ENCODE peak calls at places on chromosome X, in ten cellular contexts. One of them, this sample, is unnamed.

GRCh38 chrX:15718283-15718970 is 19.6 kb upstream of the CA5B start:
- DNase-seq in cardiac fibroblast: no peak
- DNase-seq in H9: peak
- DNase-seq in glutamatergic neuron: no peak
- DNase-seq in choroid plexus epithelial cell: no peak
- DNase-seq in globus pallidus: no peak
- DNase-seq in stimulated activated CD4-positive, alpha-beta T cell treated with anti-CD3 and anti-CD28 coated beads, Interleukin-1b, Interleukin-23, amount 100 ng/mL, for 24 hours: no peak
- DNase-seq in NCI-H1436: no peak
- DNase-seq in stimulated activated CD8-positive, alpha-beta memory T cell treated with anti-CD3 and anti-CD28 coated beads, Interleukin-2, amount 100 ng/mL, for 48 hours: no peak
- DNase-seq in GM04504: no peak
- DNase-seq in this sample: no peak

GRCh38 chrX:112901821-112902732 is 61.4 kb upstream of the AMOT start:
- DNase-seq in glutamatergic neuron: no peak
- DNase-seq in globus pallidus: no peak
- DNase-seq in stimulated activated CD8-positive, alpha-beta memory T cell treated with anti-CD3 and anti-CD28 coated beads, Interleukin-2, amount 100 ng/mL, for 48 hours: no peak
- DNase-seq in H9: no peak
- DNase-seq in NCI-H1436: no peak
- DNase-seq in GM04504: no peak
- DNase-seq in stimulated activated CD4-positive, alpha-beta T cell treated with anti-CD3 and anti-CD28 coated beads, Interleukin-1b, Interleukin-23, amount 100 ng/mL, for 24 hours: no peak
- DNase-seq in choroid plexus epithelial cell: no peak
- DNase-seq in cardiac fibroblast: no peak
- DNase-seq in this sample: no peak

GRCh38 chrX:132426695-132427281 is 62.0 kb downstream of the MBNL3 start:
- DNase-seq in H9: no peak
- DNase-seq in stimulated activated CD8-positive, alpha-beta memory T cell treated with anti-CD3 and anti-CD28 coated beads, Interleukin-2, amount 100 ng/mL, for 48 hours: no peak
- DNase-seq in GM04504: no peak
- DNase-seq in choroid plexus epithelial cell: peak
- DNase-seq in stimulated activated CD4-positive, alpha-beta T cell treated with anti-CD3 and anti-CD28 coated beads, Interleukin-1b, Interleukin-23, amount 100 ng/mL, for 24 hours: no peak
- DNase-seq in NCI-H1436: no peak
- DNase-seq in cardiac fibroblast: peak
- DNase-seq in glutamatergic neuron: no peak
- DNase-seq in globus pallidus: no peak
- DNase-seq in this sample: no peak

GRCh38 chrX:10502961-10503360 is 117.4 kb downstream of the MID1 start:
- DNase-seq in GM04504: no peak
- DNase-seq in NCI-H1436: no peak
- DNase-seq in globus pallidus: no peak
- DNase-seq in H9: no peak
- DNase-seq in glutamatergic neuron: no peak
- DNase-seq in stimulated activated CD4-positive, alpha-beta T cell treated with anti-CD3 and anti-CD28 coated beads, Interleukin-1b, Interleukin-23, amount 100 ng/mL, for 24 hours: no peak
- DNase-seq in cardiac fibroblast: no peak
- DNase-seq in stimulated activated CD8-positive, alpha-beta memory T cell treated with anti-CD3 and anti-CD28 coated beads, Interleukin-2, amount 100 ng/mL, for 48 hours: no peak
- DNase-seq in choroid plexus epithelial cell: no peak
- DNase-seq in this sample: no peak

GRCh38 chrX:54248309-54248708 is 65.3 kb upstream of the FAM120C start:
- DNase-seq in glutamatergic neuron: no peak
- DNase-seq in choroid plexus epithelial cell: peak
- DNase-seq in globus pallidus: peak
- DNase-seq in stimulated activated CD8-positive, alpha-beta memory T cell treated with anti-CD3 and anti-CD28 coated beads, Interleukin-2, amount 100 ng/mL, for 48 hours: no peak
- DNase-seq in NCI-H1436: no peak
- DNase-seq in stimulated activated CD4-positive, alpha-beta T cell treated with anti-CD3 and anti-CD28 coated beads, Interleukin-1b, Interleukin-23, amount 100 ng/mL, for 24 hours: no peak
- DNase-seq in GM04504: no peak
- DNase-seq in cardiac fibroblast: peak
- DNase-seq in H9: no peak
- DNase-seq in this sample: no peak

GRCh38 chrX:17814557-17814956 is 46.5 kb downstream of the RAI2 start:
- DNase-seq in H9: no peak
- DNase-seq in stimulated activated CD8-positive, alpha-beta memory T cell treated with anti-CD3 and anti-CD28 coated beads, Interleukin-2, amount 100 ng/mL, for 48 hours: no peak
- DNase-seq in cardiac fibroblast: no peak
- DNase-seq in NCI-H1436: no peak
- DNase-seq in globus pallidus: no peak
- DNase-seq in GM04504: no peak
- DNase-seq in choroid plexus epithelial cell: peak
- DNase-seq in stimulated activated CD4-positive, alpha-beta T cell treated with anti-CD3 and anti-CD28 coated beads, Interleukin-1b, Interleukin-23, amount 100 ng/mL, for 24 hours: no peak
- DNase-seq in glutamatergic neuron: no peak
- DNase-seq in this sample: no peak

GRCh38 chrX:11558972-11559371 is 106.7 kb downstream of the ARHGAP6 start:
- DNase-seq in GM04504: no peak
- DNase-seq in stimulated activated CD4-positive, alpha-beta T cell treated with anti-CD3 and anti-CD28 coated beads, Interleukin-1b, Interleukin-23, amount 100 ng/mL, for 24 hours: peak
- DNase-seq in globus pallidus: no peak
- DNase-seq in NCI-H1436: no peak
- DNase-seq in glutamatergic neuron: peak
- DNase-seq in H9: peak
- DNase-seq in cardiac fibroblast: no peak
- DNase-seq in stimulated activated CD8-positive, alpha-beta memory T cell treated with anti-CD3 and anti-CD28 coated beads, Interleukin-2, amount 100 ng/mL, for 48 hours: peak
- DNase-seq in choroid plexus epithelial cell: no peak
- DNase-seq in this sample: no peak

GRCh38 chrX:1488141-1488540 is 35.4 kb upstream of the ASMTL start:
- DNase-seq in GM04504: no peak
- DNase-seq in globus pallidus: no peak
- DNase-seq in H9: no peak
- DNase-seq in stimulated activated CD4-positive, alpha-beta T cell treated with anti-CD3 and anti-CD28 coated beads, Interleukin-1b, Interleukin-23, amount 100 ng/mL, for 24 hours: no peak
- DNase-seq in cardiac fibroblast: no peak
- DNase-seq in NCI-H1436: no peak
- DNase-seq in choroid plexus epithelial cell: no peak
- DNase-seq in stimulated activated CD8-positive, alpha-beta memory T cell treated with anti-CD3 and anti-CD28 coated beads, Interleukin-2, amount 100 ng/mL, for 48 hours: no peak
- DNase-seq in glutamatergic neuron: no peak
- DNase-seq in this sample: no peak

GRCh38 chrX:76148753-76149152 is 24.1 kb upstream of the PBDC1 start:
- DNase-seq in NCI-H1436: no peak
- DNase-seq in stimulated activated CD4-positive, alpha-beta T cell treated with anti-CD3 and anti-CD28 coated beads, Interleukin-1b, Interleukin-23, amount 100 ng/mL, for 24 hours: no peak
- DNase-seq in globus pallidus: peak
- DNase-seq in GM04504: no peak
- DNase-seq in glutamatergic neuron: no peak
- DNase-seq in stimulated activated CD8-positive, alpha-beta memory T cell treated with anti-CD3 and anti-CD28 coated beads, Interleukin-2, amount 100 ng/mL, for 48 hours: peak
- DNase-seq in H9: peak
- DNase-seq in choroid plexus epithelial cell: peak
- DNase-seq in cardiac fibroblast: peak
- DNase-seq in this sample: no peak

This sample was measured in nucleus accumbens.